ENCODE peak calls at places on chromosomes 6 and 20, in nine cellular contexts. Y is sigmoid colon; K is lower lobe of right lung; E is LNCaP clone FGC; O is GM20000; T is body of pancreas; F is fibroblast of lung; Q is activated CD8-positive, alpha-beta T cell treated with anti-CD3 and anti-CD28 coated beads for 36 hours; N is stomach. G is an unnamed sample.

GRCh38 chr6:73452107-73452461 is at the start of gene CGAS:
- DNase-seq in Y (peak), K (peak), E (no peak), O (peak), T (peak), F (peak), Q (peak), N (peak), G (no peak)

GRCh38 chr20:43837856-43838702 is 76.6 kb upstream of the TOX2 start:
- DNase-seq in Y (peak), K (no peak), E (no peak), O (no peak), T (no peak), F (no peak), Q (no peak), N (no peak), G (no peak)

GRCh38 chr6:3259491-3259958 is 778 bp downstream of the PSMG4 start:
- DNase-seq in Y (no peak), K (no peak), E (no peak), O (peak), T (peak), F (peak), Q (peak), N (peak), G (no peak)

GRCh38 chr6:168035661-168036616 is 38.5 kb downstream of the KIF25 start:
- DNase-seq in Y (no peak), K (peak), E (no peak), O (no peak), T (no peak), F (peak), Q (no peak), N (no peak), G (no peak)

GRCh38 chr6:54719633-54720032 is 126.9 kb upstream of the FAM83B start:
- DNase-seq in Y (no peak), K (no peak), E (no peak), O (no peak), T (no peak), F (no peak), Q (no peak), N (no peak), G (no peak)

GRCh38 chr20:44756956-44757355 is 11.3 kb downstream of the KCNK15 start:
- DNase-seq in Y (no peak), K (no peak), E (no peak), O (no peak), T (no peak), F (no peak), Q (no peak), N (no peak), G (no peak)

GRCh38 chr6:8552023-8552422 is 116.7 kb upstream of the SLC35B3 start:
- DNase-seq in Y (no peak), K (no peak), E (no peak), O (no peak), T (no peak), F (no peak), Q (no peak), N (no peak), G (no peak)

GRCh38 chr6:165922309-165922794 is 245.3 kb downstream of the TBXT start:
- DNase-seq in Y (no peak), K (no peak), E (no peak), O (no peak), T (no peak), F (peak), Q (no peak), N (no peak), G (no peak)

GRCh38 chr20:63697868-63698545 is 1.6 kb downstream of the TNFRSF6B start:
- DNase-seq in Y (peak), K (peak), E (no peak), O (no peak), T (no peak), F (no peak), Q (no peak), N (no peak), G (no peak)

GRCh38 chr20:19692100-19692499 is 66.0 kb upstream of the RIN2 start:
- DNase-seq in Y (no peak), K (no peak), E (no peak), O (no peak), T (no peak), F (peak), Q (no peak), N (no peak), G (no peak)

GRCh38 chr6:125124250-125124777 is 29.3 kb upstream of the TPD52L1 start:
- DNase-seq in Y (no peak), K (no peak), E (no peak), O (no peak), T (no peak), F (peak), Q (no peak), N (no peak), G (no peak)

GRCh38 chr20:58395604-58396003 is 6.6 kb downstream of the VAPB start:
- DNase-seq in Y (no peak), K (no peak), E (no peak), O (no peak), T (no peak), F (no peak), Q (no peak), N (no peak), G (no peak)

GRCh38 chr6:124970763-124971162 is 8.5 kb downstream of the RNF217 start:
- DNase-seq in Y (no peak), K (no peak), E (no peak), O (no peak), T (no peak), F (no peak), Q (no peak), N (no peak), G (no peak)

GRCh38 chr6:132504757-132505156 is 8.2 kb downstream of the STX7 start:
- DNase-seq in Y (no peak), K (no peak), E (no peak), O (no peak), T (no peak), F (no peak), Q (no peak), N (peak), G (no peak)

GRCh38 chr20:46624941-46625340 is 26.3 kb downstream of the SLC13A3 start:
- DNase-seq in Y (no peak), K (no peak), E (no peak), O (no peak), T (no peak), F (no peak), Q (no peak), N (no peak), G (no peak)

GRCh38 chr6:112253842-112254816 is at the start of gene LAMA4:
- DNase-seq in Y (peak), K (peak), E (no peak), O (no peak), T (peak), F (peak), Q (peak), N (peak), G (peak)

GRCh38 chr6:119445666-119446622 is 96.4 kb upstream of the MAN1A1 start:
- DNase-seq in Y (no peak), K (no peak), E (no peak), O (peak), T (no peak), F (peak), Q (no peak), N (no peak), G (no peak)

GRCh38 chr20:24402234-24402633 is 67.2 kb upstream of the SYNDIG1 start:
- DNase-seq in Y (no peak), K (no peak), E (no peak), O (no peak), T (no peak), F (no peak), Q (no peak), N (no peak), G (no peak)

GRCh38 chr20:3866464-3866863 is 19.8 kb downstream of the MAVS start:
- DNase-seq in Y (no peak), K (no peak), E (no peak), O (no peak), T (no peak), F (no peak), Q (no peak), N (no peak), G (no peak)

GRCh38 chr20:19185083-19185482 is 27.4 kb upstream of the SLC24A3 start:
- DNase-seq in Y (no peak), K (no peak), E (no peak), O (no peak), T (no peak), F (no peak), Q (no peak), N (no peak), G (no peak)

GRCh38 chr6:105794263-105794662 is 291.9 kb upstream of the PRDM1 start:
- DNase-seq in Y (peak), K (peak), E (peak), O (no peak), T (peak), F (no peak), Q (no peak), N (peak), G (no peak)

GRCh38 chr6:137933696-137934095 is 66.6 kb downstream of the TNFAIP3 start:
- DNase-seq in Y (peak), K (no peak), E (peak), O (no peak), T (peak), F (peak), Q (no peak), N (no peak), G (no peak)

GRCh38 chr6:133542056-133542821 is 301.1 kb downstream of the EYA4 start:
- DNase-seq in Y (no peak), K (no peak), E (no peak), O (no peak), T (no peak), F (peak), Q (no peak), N (no peak), G (no peak)

GRCh38 chr20:38805958-38806854 is 709 bp downstream of the PPP1R16B start:
- DNase-seq in Y (no peak), K (peak), E (no peak), O (peak), T (no peak), F (no peak), Q (peak), N (no peak), G (peak)

GRCh38 chr20:52410182-52410647 is 218.6 kb upstream of the ZFP64 start:
- DNase-seq in Y (no peak), K (peak), E (no peak), O (no peak), T (no peak), F (peak), Q (peak), N (no peak), G (no peak)

GRCh38 chr6:20644667-20645370 is 110.6 kb downstream of the CDKAL1 start:
- DNase-seq in Y (no peak), K (no peak), E (no peak), O (no peak), T (no peak), F (peak), Q (peak), N (no peak), G (no peak)

GRCh38 chr6:43125119-43125518 is 46.0 kb upstream of the SRF start:
- DNase-seq in Y (no peak), K (no peak), E (no peak), O (no peak), T (no peak), F (peak), Q (no peak), N (no peak), G (no peak)

GRCh38 chr6:44800171-44800671 is 412.7 kb downstream of the CDC5L start:
- DNase-seq in Y (no peak), K (no peak), E (peak), O (no peak), T (peak), F (peak), Q (no peak), N (no peak), G (no peak)

GRCh38 chr6:13478525-13478962 is 8.9 kb downstream of the GFOD1 start:
- DNase-seq in Y (no peak), K (no peak), E (no peak), O (peak), T (no peak), F (no peak), Q (peak), N (no peak), G (no peak)

GRCh38 chr6:166672146-166672545 is 45.1 kb upstream of the RPS6KA2 start:
- DNase-seq in Y (no peak), K (no peak), E (no peak), O (no peak), T (no peak), F (peak), Q (no peak), N (no peak), G (no peak)

GRCh38 chr6:14922306-14922705 is 323.6 kb upstream of the JARID2 start:
- DNase-seq in Y (peak), K (no peak), E (no peak), O (no peak), T (no peak), F (peak), Q (no peak), N (no peak), G (no peak)

GRCh38 chr6:89239338-89239737 is 22.2 kb upstream of the GABRR1 start:
- DNase-seq in Y (no peak), K (no peak), E (no peak), O (peak), T (no peak), F (no peak), Q (peak), N (no peak), G (no peak)

GRCh38 chr6:11410539-11411307 is 126.8 kb upstream of the TMEM170B start:
- DNase-seq in Y (no peak), K (no peak), E (no peak), O (no peak), T (no peak), F (no peak), Q (peak), N (no peak), G (no peak)

DNA sequence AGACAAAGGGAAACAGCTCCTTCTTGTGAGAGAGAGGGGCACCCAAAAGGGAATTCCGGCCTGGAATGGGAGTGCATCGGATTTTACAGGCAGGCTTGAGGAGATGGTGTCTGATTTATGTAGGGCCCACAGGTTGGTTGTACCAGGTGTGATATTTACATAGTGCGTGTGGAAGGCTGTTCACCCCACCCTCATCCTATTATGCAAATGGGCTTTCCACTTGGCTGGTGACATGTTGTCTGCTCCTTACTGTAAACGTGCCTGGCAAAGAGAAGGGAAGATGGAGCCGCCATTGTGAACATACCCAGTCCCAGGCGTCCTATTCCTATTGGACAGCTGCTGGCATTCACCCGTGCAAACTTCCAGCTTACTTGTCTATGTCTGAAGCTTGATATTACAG is 6.4 kb downstream of the HLA-B start:
- DNase-seq in Y (no peak), K (no peak), E (no peak), O (no peak), T (no peak), F (no peak), Q (no peak), N (no peak), G (no peak)
- TF ChIP-seq CTCF in Y (no peak), K (no peak), E (no peak), O (no peak), T (no peak), F (no peak), Q (no peak), N (no peak), G (no peak)

GRCh38 chr20:7031222-7031621 is 263.7 kb downstream of the BMP2 start:
- DNase-seq in Y (no peak), K (no peak), E (no peak), O (no peak), T (no peak), F (no peak), Q (no peak), N (no peak), G (no peak)
- TF ChIP-seq CTCF in Y (no peak), K (peak), E (peak), O (no peak), T (no peak), F (peak), Q (no peak), N (no peak), G (peak)

GRCh38 chr6:107841265-107841650 is 17.1 kb upstream of the SCML4 start:
- DNase-seq in Y (no peak), K (no peak), E (no peak), O (no peak), T (no peak), F (no peak), Q (no peak), N (no peak), G (no peak)
- TF ChIP-seq CTCF in Y (no peak), K (no peak), E (no peak), O (no peak), T (no peak), F (no peak), Q (no peak), N (no peak), G (no peak)

DNA sequence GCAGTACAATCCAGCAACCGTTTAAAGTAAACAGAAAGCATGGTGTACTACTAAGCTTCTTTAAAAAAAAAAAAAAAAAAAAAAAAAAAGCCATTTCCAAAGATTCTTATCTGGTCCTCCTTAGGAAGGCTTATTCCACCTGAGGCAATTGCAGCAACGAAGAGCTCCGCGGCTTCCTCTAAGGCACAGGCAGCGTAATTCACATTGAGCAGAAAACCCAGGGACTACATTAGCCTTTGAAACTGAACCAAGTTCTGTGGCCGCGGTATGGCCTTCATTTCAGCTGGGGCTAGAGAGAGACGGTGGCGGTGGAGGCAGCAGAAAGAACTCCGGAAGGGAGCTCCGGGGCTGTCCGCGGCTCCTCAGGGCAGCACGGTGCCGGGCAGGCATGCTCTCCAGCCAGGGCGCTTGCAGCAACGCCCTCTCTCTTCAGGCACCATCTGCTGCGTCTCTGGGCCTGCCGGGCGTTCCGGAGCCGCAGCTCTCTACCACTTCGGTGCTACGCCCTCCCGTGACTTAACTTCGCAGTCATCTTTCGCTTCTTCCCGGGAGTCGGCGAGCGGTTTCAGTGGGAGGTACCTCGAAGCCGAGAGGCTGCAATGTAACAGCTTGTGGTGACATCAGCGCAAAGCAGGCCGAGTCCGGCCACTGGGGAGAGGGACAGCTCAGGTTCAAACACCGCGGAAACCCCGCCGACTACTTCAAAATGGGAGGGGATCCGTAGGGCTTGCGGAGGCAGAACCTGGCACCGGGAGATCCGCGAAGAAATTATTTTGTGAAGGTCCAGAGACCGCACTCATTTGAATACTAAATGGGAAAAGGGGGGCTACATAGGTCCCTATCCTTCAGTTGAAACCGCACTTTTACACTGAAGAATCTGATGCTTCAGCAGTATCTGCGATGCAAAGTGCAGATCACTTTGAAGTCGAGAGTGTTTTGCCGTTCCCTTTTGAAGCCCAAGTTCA is 100.0 kb downstream of the DST start:
- DNase-seq in Y (peak), K (peak), E (peak), O (peak), T (peak), F (peak), Q (peak), N (peak), G (peak)
- TF ChIP-seq CTCF in Y (no peak), K (peak), E (peak), O (no peak), T (no peak), F (peak), Q (no peak), N (no peak), G (peak)

GRCh38 chr6:161429921-161430490 is 156.1 kb upstream of the AGPAT4 start:
- DNase-seq in Y (no peak), K (no peak), E (no peak), O (no peak), T (no peak), F (no peak), Q (no peak), N (no peak), G (no peak)
- TF ChIP-seq CTCF in Y (no peak), K (no peak), E (peak), O (no peak), T (no peak), F (no peak), Q (no peak), N (no peak), G (no peak)

DNA sequence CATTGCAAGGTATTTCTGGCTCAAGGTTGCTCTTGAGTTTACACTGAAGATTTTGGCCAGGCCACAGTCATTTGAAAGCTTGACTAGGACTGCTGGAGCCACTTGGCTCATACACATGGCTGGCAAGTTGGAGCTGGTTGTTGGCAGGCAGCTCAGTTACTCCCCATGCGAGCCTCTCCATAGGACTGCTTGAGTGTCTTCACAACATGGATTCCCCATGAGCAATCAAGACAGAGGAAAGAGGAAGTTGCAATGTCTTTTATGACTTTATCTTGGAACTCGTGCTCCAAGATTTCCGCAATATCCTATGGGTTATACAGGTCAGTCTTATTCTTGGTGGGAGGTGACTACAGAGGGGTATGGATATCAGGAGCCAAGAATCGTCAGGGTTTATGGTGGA is 1.4 kb upstream of the MANBAL start:
- DNase-seq in Y (no peak), K (peak), E (no peak), O (no peak), T (no peak), F (no peak), Q (no peak), N (no peak), G (no peak)
- TF ChIP-seq CTCF in Y (no peak), K (no peak), E (no peak), O (no peak), T (no peak), F (no peak), Q (no peak), N (no peak), G (no peak)